ENCODE peak calls at places on chromosomes 16 and 17, in six cellular contexts. Y is tibial artery, P is upper lobe of left lung, C is HCT116, J is H1, X is tibial nerve. F is an unnamed sample.

GRCh38 chr16:13471036-13471435 is 448.9 kb upstream of the ERCC4 start:
- DNase-seq in Y (no peak), P (no peak), C (no peak), J (no peak), X (no peak), F (peak; percentile 45)

GRCh38 chr16:67842509-67843342 is 606 bp downstream of the THAP11 start:
- DNase-seq in Y (peak; percentile 76), P (peak; percentile 48), C (no peak), J (peak; percentile 73), X (no peak), F (peak; percentile 58)

GRCh38 chr17:6471531-6472465 is 27.5 kb downstream of the PIMREG start:
- DNase-seq in Y (no peak), P (no peak), C (no peak), J (no peak), X (no peak), F (no peak)

GRCh38 chr16:2842340-2843000 is 12.4 kb downstream of the ZG16B start:
- DNase-seq in Y (peak; percentile 59), P (peak; percentile 36), C (peak; percentile 98), J (peak; percentile 91), X (no peak), F (no peak)

GRCh38 chr16:31089199-31089598 is 456 bp upstream of the PRSS53 start:
- DNase-seq in Y (no peak), P (no peak), C (no peak), J (no peak), X (no peak), F (no peak)

GRCh38 chr16:66695935-66696668 is 441 bp downstream of the CMTM4 start:
- DNase-seq in Y (peak; percentile 69), P (peak; percentile 65), C (no peak), J (peak; percentile 79), X (no peak), F (peak; percentile 73)

GRCh38 chr16:8677481-8677880 is 3.1 kb downstream of the ABAT start:
- DNase-seq in Y (no peak), P (no peak), C (no peak), J (no peak), X (no peak), F (no peak)

GRCh38 chr17:82303944-82304808 is 13.2 kb downstream of the CD7 start:
- DNase-seq in Y (no peak), P (no peak), C (no peak), J (peak; percentile 43), X (no peak), F (peak; percentile 43)

GRCh38 chr16:67001159-67001486 is 12.7 kb downstream of the CES4A start:
- DNase-seq in Y (no peak), P (no peak), C (no peak), J (no peak), X (no peak), F (no peak)

GRCh38 chr16:10362077-10362863 is 23.6 kb upstream of the ATF7IP2 start:
- DNase-seq in Y (no peak), P (no peak), C (no peak), J (no peak), X (no peak), F (peak; percentile 82)

GRCh38 chr16:35636831-35637230 is 2177.4 kb downstream of the TP53TG3F start:
- DNase-seq in Y (no peak), P (no peak), C (no peak), J (no peak), X (no peak), F (no peak)

GRCh38 chr16:35637683-35638082 is 2178.3 kb downstream of the TP53TG3F start:
- DNase-seq in Y (no peak), P (no peak), C (no peak), J (no peak), X (no peak), F (no peak)

GRCh38 chr16:35639233-35640205 is 2180.1 kb downstream of the TP53TG3F start:
- DNase-seq in Y (no peak), P (no peak), C (no peak), J (no peak), X (no peak), F (no peak)

GRCh38 chr16:35642322-35642835 is 2183.0 kb downstream of the TP53TG3F start:
- DNase-seq in Y (no peak), P (no peak), C (no peak), J (no peak), X (no peak), F (no peak)
- H3K9me3 ChIP-seq in Y (no peaks in the 10 kb centered on the region), P (peaks cover 3% of the 10 kb centered on the region), C (no peaks in the 10 kb centered on the region), J (peaks cover 63% of the 10 kb centered on the region), X (no peaks in the 10 kb centered on the region), F (no peaks in the 10 kb centered on the region)

GRCh38 chr16:11484691-11485258 is 101.9 kb downstream of the LITAF start:
- DNase-seq in Y (no peak), P (no peak), C (no peak), J (no peak), X (no peak), F (no peak)

GRCh38 chr16:11482946-11483748 is 103.6 kb downstream of the LITAF start:
- DNase-seq in Y (no peak), P (no peak), C (no peak), J (no peak), X (no peak), F (no peak)

GRCh38 chr16:11485676-11486075 is 101.0 kb downstream of the LITAF start:
- DNase-seq in Y (no peak), P (no peak), C (no peak), J (no peak), X (no peak), F (no peak)

GRCh38 chr16:11488304-11488703 is 98.4 kb downstream of the LITAF start:
- DNase-seq in Y (no peak), P (no peak), C (no peak), J (no peak), X (no peak), F (no peak)

GRCh38 chr16:11487289-11487688 is 99.4 kb downstream of the LITAF start:
- DNase-seq in Y (no peak), P (no peak), C (no peak), J (no peak), X (no peak), F (no peak)
- H3K9me3 ChIP-seq in Y (peaks cover 3% of the 10 kb centered on the region), P (peaks cover 7% of the 10 kb centered on the region), C (no peaks in the 10 kb centered on the region), J (peaks cover 14% of the 10 kb centered on the region), X (no peaks in the 10 kb centered on the region), F (peaks cover 5% of the 10 kb centered on the region)

GRCh38 chr16:35342012-35342411 is 1882.6 kb downstream of the TP53TG3F start:
- DNase-seq in Y (no peak), P (no peak), C (no peak), J (no peak), X (no peak), F (no peak)

GRCh38 chr16:35344012-35344762 is 1884.8 kb downstream of the TP53TG3F start:
- DNase-seq in Y (no peak), P (no peak), C (no peak), J (no peak), X (no peak), F (no peak)

DNA sequence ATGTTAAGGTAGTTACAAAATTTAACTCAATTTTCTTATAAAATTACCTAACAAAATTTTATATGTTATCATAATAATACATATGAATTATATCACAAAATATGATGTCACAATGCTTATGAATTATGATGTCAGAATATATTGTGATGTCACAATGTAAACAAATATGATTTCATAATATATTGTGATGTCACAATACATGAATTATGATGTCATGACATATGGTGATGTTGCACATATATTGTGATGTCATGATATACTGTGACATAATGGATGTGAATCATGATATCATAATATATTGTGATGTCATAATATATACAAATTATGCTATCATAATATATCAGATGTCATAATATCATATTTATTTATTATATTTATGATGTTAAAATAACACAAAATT is 1879.9 kb downstream of the TP53TG3F start:
- DNase-seq in Y (no peak), P (no peak), C (no peak), J (no peak), X (no peak), F (no peak)
- H3K9me3 ChIP-seq in Y (peaks cover 6% of the 10 kb centered on the region), P (no peaks in the 10 kb centered on the region), C (peaks cover 13% of the 10 kb centered on the region), J (peaks cover 58% of the 10 kb centered on the region), X (no peaks in the 10 kb centered on the region), F (no peaks in the 10 kb centered on the region)

GRCh38 chr17:4263282-4264215 is at the start of gene ANKFY1:
- DNase-seq in Y (peak; percentile 97), P (peak; percentile 94), C (peak; percentile 82), J (peak; percentile 99), X (peak; percentile 91), F (peak; percentile 93)
- H3K9me3 ChIP-seq in Y (no peaks in the 10 kb centered on the region), P (peaks cover 6% of the 10 kb centered on the region), C (peaks cover 6% of the 10 kb centered on the region), J (peaks cover 9% of the 10 kb centered on the region), X (no peaks in the 10 kb centered on the region), F (no peaks in the 10 kb centered on the region)

GRCh38 chr16:60432472-60432871 is 1603.8 kb downstream of the CDH8 start:
- DNase-seq in Y (no peak), P (no peak), C (no peak), J (no peak), X (no peak), F (no peak)
- H3K9me3 ChIP-seq in Y (no peaks in the 10 kb centered on the region), P (no peaks in the 10 kb centered on the region), C (peaks cover 5% of the 10 kb centered on the region), J (no peaks in the 10 kb centered on the region), X (no peaks in the 10 kb centered on the region), F (no peaks in the 10 kb centered on the region)

GRCh38 chr17:61699694-61700093 is 108.7 kb upstream of the NACA2 start:
- DNase-seq in Y (no peak), P (no peak), C (no peak), J (no peak), X (no peak), F (no peak)

GRCh38 chr17:61700252-61700651 is 109.2 kb upstream of the NACA2 start:
- DNase-seq in Y (no peak), P (no peak), C (no peak), J (no peak), X (no peak), F (no peak)

GRCh38 chr17:61701334-61701733 is 110.3 kb upstream of the NACA2 start:
- DNase-seq in Y (no peak), P (no peak), C (no peak), J (no peak), X (no peak), F (no peak)

GRCh38 chr17:61702450-61702849 is 111.4 kb upstream of the NACA2 start:
- DNase-seq in Y (no peak), P (no peak), C (no peak), J (no peak), X (no peak), F (no peak)

DNA sequence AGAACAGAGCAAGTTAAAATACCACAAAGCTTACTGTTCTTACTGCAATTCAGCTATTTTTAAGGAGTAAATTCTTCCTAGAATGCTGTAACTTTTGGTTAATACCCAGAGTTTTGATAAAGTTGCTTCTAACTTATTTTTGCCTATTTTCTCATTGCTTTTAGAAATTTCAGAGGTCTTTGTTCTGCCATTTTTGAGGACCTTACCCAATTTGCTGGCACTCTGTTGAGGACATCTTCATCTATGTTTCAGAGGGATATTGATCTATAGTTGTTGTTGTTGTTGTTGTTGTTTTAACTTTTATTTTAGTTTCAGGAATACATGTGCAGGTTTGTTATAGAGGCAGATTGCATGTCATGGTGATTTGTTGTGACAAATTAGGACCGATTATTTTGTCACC is 111.0 kb upstream of the NACA2 start:
- DNase-seq in Y (no peak), P (no peak), C (no peak), J (no peak), X (no peak), F (no peak)
- H3K9me3 ChIP-seq in Y (peaks cover 20% of the 10 kb centered on the region), P (peaks cover 21% of the 10 kb centered on the region), C (peaks cover 27% of the 10 kb centered on the region), J (peaks cover 38% of the 10 kb centered on the region), X (peaks cover 3% of the 10 kb centered on the region), F (peaks cover 16% of the 10 kb centered on the region)

DNA sequence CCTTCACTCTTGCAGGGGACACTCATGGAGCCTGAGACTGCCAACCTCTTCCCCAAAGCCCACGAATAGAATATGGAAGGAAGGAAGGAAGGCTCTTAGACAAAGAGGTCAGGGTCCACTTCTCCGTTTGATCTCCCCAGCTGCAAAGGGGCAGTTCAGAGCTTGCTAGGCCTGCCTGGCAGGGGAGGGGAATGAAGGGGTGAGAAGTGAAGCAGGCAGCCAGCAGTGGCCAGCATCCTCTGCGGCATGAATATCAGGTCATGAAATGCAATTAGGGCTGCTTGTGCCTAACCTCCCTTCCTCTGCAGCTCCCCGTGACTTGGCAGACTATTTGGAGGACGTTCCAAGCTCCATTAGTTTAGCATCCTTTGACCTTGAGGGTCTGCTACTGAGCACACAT is 102.0 kb upstream of the RPL38 start:
- DNase-seq in Y (no peak), P (no peak), C (no peak), J (no peak), X (no peak), F (no peak)
- H3K9me3 ChIP-seq in Y (no peaks in the 10 kb centered on the region), P (no peaks in the 10 kb centered on the region), C (no peaks in the 10 kb centered on the region), J (no peaks in the 10 kb centered on the region), X (no peaks in the 10 kb centered on the region), F (no peaks in the 10 kb centered on the region)

F was measured in Caco-2.